ENCODE peak calls at places on chromosomes 11 and 22, in five cellular contexts. Z is lower lobe of right lung, P is RWPE1, G is GM06990, V is pancreas. K is an unnamed sample.

GRCh38 chr11:62512961-62513360 is 33.6 kb downstream of the AHNAK start:
- DNase-seq in V (no peak), P (no peak), G (no peak), Z (no peak), K (no peak)

GRCh38 chr22:35037089-35037488 is 28.9 kb upstream of the ISX start:
- DNase-seq in P (no peak), V (no peak), Z (no peak), G (no peak), K (no peak)

GRCh38 chr11:125081098-125081798 is 18.1 kb downstream of the SLC37A2 start:
- DNase-seq in G (no peak), P (no peak), Z (peak; percentile 42), V (no peak), K (no peak)

GRCh38 chr11:60563553-60564235 is 48.5 kb downstream of the MS4A13 start:
- DNase-seq in V (no peak), P (no peak), G (peak; percentile 21), Z (no peak), K (no peak)

GRCh38 chr11:110763249-110764011 is 51.2 kb upstream of the ARHGAP20 start:
- DNase-seq in G (no peak), P (no peak), Z (no peak), V (peak; percentile 7), K (no peak)

GRCh38 chr11:25981998-25982397 is 349.9 kb upstream of the ANO3 start:
- DNase-seq in P (peak; percentile 46), V (no peak), Z (no peak), G (peak; percentile 6), K (peak; percentile 43)

GRCh38 chr11:61384271-61385242 is 7.8 kb upstream of the TMEM216 start:
- DNase-seq in G (no peak), P (no peak), V (no peak), Z (no peak), K (no peak)

GRCh38 chr22:27133951-27134664 is 476.7 kb downstream of the MIAT start:
- DNase-seq in P (peak; percentile 91), V (no peak), Z (no peak), G (peak; percentile 12), K (peak; percentile 69)

GRCh38 chr22:17369553-17370035 is 334 bp downstream of the CECR2 start:
- DNase-seq in P (no peak), Z (peak; percentile 68), V (peak; percentile 23), G (peak; percentile 37), K (no peak)

GRCh38 chr11:76456571-76456970 is 11.8 kb downstream of the EMSY start:
- DNase-seq in Z (no peak), P (no peak), V (no peak), G (no peak), K (no peak)

GRCh38 chr11:117195208-117195607 is 4.0 kb upstream of the TAGLN start:
- DNase-seq in P (no peak), V (peak; percentile 73), Z (peak; percentile 43), G (no peak), K (no peak)

GRCh38 chr11:67356867-67357561 is 3.7 kb upstream of the POLD4 start:
- DNase-seq in V (peak; percentile 69), G (peak; percentile 58), Z (peak; percentile 83), P (peak; percentile 76), K (peak; percentile 78)

GRCh38 chr22:49862408-49862776 is 8.7 kb downstream of the ZBED4 start:
- DNase-seq in P (no peak), G (no peak), V (no peak), Z (no peak), K (no peak)

GRCh38 chr11:122748968-122749687 is 89.2 kb upstream of the CRTAM start:
- DNase-seq in Z (no peak), P (no peak), G (peak; percentile 45), V (no peak), K (no peak)

GRCh38 chr11:113249491-113249763 is 65.0 kb upstream of the TTC12 start:
- DNase-seq in Z (no peak), P (no peak), G (no peak), V (no peak), K (peak; percentile 2)
- TF ChIP-seq CTCF in Z (no peak), P (no peak), G (no peak), V (no peak), K (no peak)

GRCh38 chr11:95788921-95789505 is 569 bp downstream of the FAM76B start:
- DNase-seq in V (peak; percentile 5), G (no peak), Z (no peak), P (peak; percentile 13), K (peak; percentile 25)
- TF ChIP-seq CTCF in V (no peak), G (peak; percentile 43), Z (no peak), P (no peak), K (no peak)

DNA sequence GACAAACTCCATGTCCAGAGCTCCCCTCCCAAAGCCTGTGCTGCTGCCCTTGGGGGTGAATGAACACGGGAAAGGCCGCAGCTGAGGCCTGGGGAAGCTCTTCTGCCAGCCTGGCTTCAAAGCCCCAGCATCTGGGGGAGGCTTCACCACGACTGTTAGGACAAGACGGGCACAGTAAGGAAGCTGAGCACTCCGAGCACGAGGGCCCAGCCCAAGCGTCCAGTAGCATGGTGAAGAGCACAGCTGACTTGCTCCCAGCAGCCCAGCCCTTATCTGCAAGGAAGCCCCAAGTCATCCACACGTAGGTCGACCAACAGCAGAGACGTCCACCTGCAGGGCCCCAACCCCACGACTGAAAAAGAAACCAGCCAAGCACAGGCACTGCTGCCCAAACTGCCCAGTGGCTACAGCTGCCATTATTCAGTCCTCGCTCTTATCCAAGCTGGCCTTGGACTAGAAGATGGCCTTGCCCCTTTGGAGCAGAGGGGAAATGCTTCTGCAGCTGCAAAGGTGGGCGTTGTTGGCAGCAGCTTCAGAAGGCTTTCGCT is 62.5 kb downstream of the SHANK2 start:
- DNase-seq in Z (no peak), V (no peak), G (no peak), P (no peak), K (no peak)
- TF ChIP-seq CTCF in Z (no peak), V (no peak), G (no peak), P (no peak), K (no peak)

DNA sequence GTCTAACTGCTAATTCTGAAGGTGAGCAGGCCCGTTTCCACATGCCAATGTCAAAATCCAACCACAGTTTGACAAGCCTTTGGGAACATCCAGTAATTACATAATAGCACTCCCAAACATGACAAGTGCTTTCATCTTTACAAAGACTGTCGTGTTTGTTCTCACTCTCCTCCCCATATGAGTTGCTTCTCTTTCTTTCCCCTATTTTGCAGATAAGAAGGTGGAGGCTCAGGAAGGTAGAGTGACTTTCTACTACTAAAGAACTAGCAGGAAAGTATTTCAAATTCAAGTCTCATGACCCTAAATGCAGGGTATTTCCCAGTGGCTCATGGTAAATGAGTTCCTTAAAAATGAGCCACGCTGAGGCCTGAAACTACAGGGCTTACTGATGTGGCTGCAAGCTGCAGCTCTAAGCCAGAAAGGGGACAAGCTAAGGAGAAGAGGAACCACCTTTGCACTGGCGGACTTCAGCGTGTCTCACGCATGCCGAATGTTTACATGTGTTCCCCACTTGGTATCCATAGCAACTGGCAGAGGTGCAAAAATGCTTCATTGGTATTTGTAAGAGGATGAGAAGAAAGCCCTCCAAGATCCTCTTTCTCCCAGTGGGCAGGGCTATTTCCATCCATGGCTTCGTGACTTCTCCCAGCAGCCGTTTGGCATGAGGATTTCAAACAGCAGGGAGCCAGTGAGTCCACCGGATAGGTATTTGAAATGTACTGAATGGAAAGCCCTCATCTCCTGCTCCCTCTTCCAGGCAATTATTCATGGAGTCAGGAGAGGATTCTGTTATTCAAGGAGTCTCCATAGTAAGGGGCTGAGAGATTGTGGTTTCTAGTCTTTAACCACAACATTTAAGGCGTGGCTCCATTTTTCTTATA is 55.5 kb upstream of the CD44 start:
- DNase-seq in V (peak; percentile 54), G (peak; percentile 66), P (peak; percentile 70), Z (peak; percentile 81), K (no peak)
- TF ChIP-seq CTCF in V (no peak), G (no peak), P (no peak), Z (no peak), K (no peak)

GRCh38 chr11:79434263-79434662 is 6.6 kb downstream of the TENM4 start:
- DNase-seq in V (no peak), P (no peak), G (no peak), Z (no peak), K (no peak)

GRCh38 chr11:79428406-79428805 is 12.4 kb downstream of the TENM4 start:
- DNase-seq in Z (no peak), P (no peak), G (no peak), V (no peak), K (no peak)

GRCh38 chr11:79431535-79431934 is 9.3 kb downstream of the TENM4 start:
- DNase-seq in Z (no peak), P (peak; percentile 82), V (no peak), G (no peak), K (no peak)

GRCh38 chr11:79427126-79427525 is 13.7 kb downstream of the TENM4 start:
- DNase-seq in Z (no peak), V (no peak), P (no peak), G (no peak), K (no peak)

GRCh38 chr11:79430280-79430679 is 10.6 kb downstream of the TENM4 start:
- DNase-seq in V (no peak), Z (no peak), G (no peak), P (no peak), K (no peak)
- TF ChIP-seq CTCF in V (no peak), Z (no peak), G (peak; percentile 3), P (no peak), K (no peak)

GRCh38 chr11:119338318-119338890 is 2.3 kb downstream of the C1QTNF5 start:
- DNase-seq in P (peak; percentile 73), V (peak; percentile 52), G (no peak), Z (peak; percentile 76), K (peak; percentile 74)
- TF ChIP-seq CTCF in P (peak; percentile 85), V (peak; percentile 71), G (peak; percentile 85), Z (peak; percentile 68), K (peak; percentile 42)

K was measured in Calu3.